ENCODE peak calls at places on chromosomes 13 and 19, in six cellular contexts. Q, R, D, T, S and M are unnamed samples.

GRCh38 chr13:44903596-44903995 is 85.7 kb downstream of the NUFIP1 start:
- DNase-seq in D (peak), Q (peak), T (peak), S (no peak), R (peak), M (no peak)

GRCh38 chr13:49053215-49053614 is 77.5 kb downstream of the FNDC3A start:
- DNase-seq in R (no peak), T (no peak), D (no peak), Q (no peak), S (no peak), M (no peak)

GRCh38 chr13:114143806-114144605 is 11.6 kb upstream of the RASA3 start:
- DNase-seq in Q (peak), D (no peak), R (no peak), T (no peak), S (peak), M (no peak)

GRCh38 chr13:100597253-100597652 is 8.7 kb upstream of the GGACT start:
- DNase-seq in Q (no peak), R (peak), D (peak), T (peak), S (no peak), M (peak)

GRCh38 chr13:99523838-99524237 is 22.6 kb downstream of the TM9SF2 start:
- DNase-seq in R (no peak), T (no peak), S (no peak), D (no peak), Q (no peak), M (no peak)

GRCh38 chr13:99983401-99984133 is 2.0 kb downstream of the ZIC2 start:
- DNase-seq in R (no peak), S (no peak), D (peak), T (no peak), Q (peak), M (peak)

GRCh38 chr13:112885782-112886268 is 83.2 kb upstream of the MCF2L start:
- DNase-seq in D (peak), T (peak), R (peak), S (no peak), Q (peak), M (no peak)

GRCh38 chr19:47723573-47723923 is 10.3 kb downstream of the EHD2 start:
- DNase-seq in T (peak), R (peak), D (peak), Q (peak), S (no peak), M (peak)

GRCh38 chr13:30520571-30520970 is 54.8 kb upstream of the HMGB1 start:
- DNase-seq in S (no peak), Q (no peak), R (peak), T (peak), D (peak), M (no peak)

GRCh38 chr19:13717194-13717643 is 47.1 kb upstream of the MRI1 start:
- DNase-seq in D (no peak), R (peak), Q (no peak), T (peak), S (no peak), M (no peak)

GRCh38 chr19:43618921-43619261 is 538 bp downstream of the ZNF428 start:
- DNase-seq in D (peak), R (peak), Q (peak), S (peak), T (no peak), M (no peak)

GRCh38 chr13:99310382-99311031 is 3.3 kb upstream of the GPR183 start:
- DNase-seq in D (peak), T (peak), R (peak), Q (no peak), S (no peak), M (no peak)

GRCh38 chr19:55697698-55698097 is 22.7 kb downstream of the EPN1 start:
- DNase-seq in D (no peak), Q (no peak), T (no peak), R (no peak), S (no peak), M (no peak)

GRCh38 chr19:22257381-22257780 is 28.9 kb upstream of the ZNF729 start:
- DNase-seq in Q (no peak), R (no peak), T (no peak), D (no peak), S (no peak), M (no peak)

GRCh38 chr13:110261166-110262081 is 45.5 kb downstream of the COL4A1 start:
- DNase-seq in Q (no peak), T (no peak), S (no peak), D (no peak), R (no peak), M (no peak)

GRCh38 chr19:51111606-51112005 is 3.4 kb upstream of the CTU1 start:
- DNase-seq in R (no peak), D (peak), T (no peak), Q (no peak), S (no peak), M (no peak)

GRCh38 chr19:50358483-50359431 is 6.7 kb downstream of the NAPSA start:
- DNase-seq in D (peak), R (peak), Q (no peak), T (peak), S (no peak), M (no peak)

GRCh38 chr13:91375119-91375729 is 23.2 kb upstream of the GPC5 start:
- DNase-seq in Q (no peak), R (peak), T (no peak), D (peak), S (peak), M (no peak)

GRCh38 chr13:108877300-108877699 is 247.9 kb downstream of the MYO16 start:
- DNase-seq in Q (no peak), T (peak), S (no peak), R (peak), D (peak), M (no peak)

GRCh38 chr19:13539332-13539731 is 33.1 kb upstream of the CACNA1A start:
- DNase-seq in R (no peak), D (no peak), Q (no peak), T (no peak), S (no peak), M (no peak)

GRCh38 chr19:49638360-49638759 is 1.6 kb downstream of the RRAS start:
- DNase-seq in R (no peak), T (no peak), Q (no peak), D (peak), S (no peak), M (no peak)

GRCh38 chr19:49629659-49630058 is 10.3 kb downstream of the RRAS start:
- DNase-seq in S (no peak), D (no peak), Q (no peak), T (no peak), R (no peak), M (no peak)

GRCh38 chr13:29909975-29910674 is 59.7 kb upstream of the UBL3 start:
- DNase-seq in T (peak), R (peak), Q (no peak), D (peak), S (no peak), M (peak)

GRCh38 chr13:21310220-21310619 is 133.8 kb downstream of the MRPL57 start:
- DNase-seq in Q (no peak), R (no peak), D (no peak), S (no peak), T (peak), M (no peak)

GRCh38 chr19:9309974-9310446 is 372 bp upstream of the ZNF699 start:
- DNase-seq in R (peak), T (no peak), D (peak), Q (peak), S (peak), M (peak)

GRCh38 chr13:36997716-36998427 is 1.3 kb downstream of the ALG5 start:
- DNase-seq in D (peak), R (peak), S (no peak), Q (no peak), T (peak), M (no peak)

GRCh38 chr19:17973759-17974158 is 6.9 kb downstream of the KCNN1 start:
- DNase-seq in T (no peak), R (no peak), D (no peak), S (no peak), Q (no peak), M (no peak)
- H3K4me3 ChIP-seq in T (no peak), R (no peak), D (no peak), S (no peak), Q (no peak), M (no peak)

GRCh38 chr19:40778865-40779284 is 828 bp downstream of the RAB4B start:
- DNase-seq in D (peak), R (peak), Q (peak), S (no peak), T (no peak), M (no peak)
- H2AFZ ChIP-seq in D (peak), R (peak), Q (no peak), S (no peak), T (peak), M (peak)

GRCh38 chr19:6610934-6611370 is 20.0 kb upstream of the CD70 start:
- DNase-seq in Q (no peak), T (peak), R (peak), S (no peak), D (peak), M (no peak)
- H3K4me3 ChIP-seq in Q (no peak), T (no peak), R (no peak), S (no peak), D (peak), M (no peak)

DNA sequence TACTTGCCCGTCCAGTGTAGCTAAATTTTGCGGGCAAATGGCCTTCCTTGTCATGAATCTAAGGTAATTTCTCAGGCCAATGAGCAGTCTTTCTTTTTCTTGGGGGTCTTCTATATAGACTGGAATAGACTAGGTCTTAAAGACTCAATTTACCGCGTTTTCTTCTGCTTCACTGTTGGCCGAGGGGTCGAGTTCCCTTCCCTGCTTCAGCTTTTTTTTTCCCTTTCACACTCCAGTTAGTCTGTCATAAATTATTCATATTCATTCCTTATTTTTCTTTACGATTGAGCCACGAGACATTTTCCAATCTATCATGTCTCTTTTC is 276 bp downstream of the ALG11 start:
- DNase-seq in S (peak), T (no peak), D (no peak), R (no peak), Q (no peak), M (no peak)
- H2AFZ ChIP-seq in S (peak), T (peak), D (peak), R (peak), Q (peak), M (peak)

GRCh38 chr19:15199219-15199651 is 1.6 kb downstream of the NOTCH3 start:
- DNase-seq in S (no peak), Q (no peak), R (no peak), T (no peak), D (no peak), M (no peak)
- H3K4me3 ChIP-seq in S (no peak), Q (peak), R (peak), T (no peak), D (peak), M (peak)

GRCh38 chr19:29872224-29872731 is 60.5 kb downstream of the CCNE1 start:
- DNase-seq in Q (peak), D (peak), S (no peak), R (no peak), T (peak), M (no peak)
- H2AFZ ChIP-seq in Q (peak), D (no peak), S (no peak), R (peak), T (no peak), M (no peak)

GRCh38 chr19:31352296-31352781 is 3.1 kb upstream of the TSHZ3 start:
- DNase-seq in S (no peak), D (no peak), R (no peak), Q (no peak), T (no peak), M (no peak)
- H3K4me3 ChIP-seq in S (no peak), D (peak), R (peak), Q (no peak), T (no peak), M (no peak)

GRCh38 chr13:43146400-43146799 is 123.0 kb downstream of the DNAJC15 start:
- DNase-seq in D (no peak), R (no peak), S (no peak), T (no peak), Q (no peak), M (no peak)
- H2AFZ ChIP-seq in D (no peak), R (no peak), S (no peak), T (no peak), Q (no peak), M (no peak)